ENCODE peak calls at places on chromosome 21, in six cellular contexts. One of them, this sample, is unnamed. For H3K4me1, the result is how much of the 10 kb centered on the place peaks cover.

GRCh38 chr21:31845151-31845550 is 27.7 kb upstream of the HUNK start:
- DNase-seq in adrenal gland: no peak
- DNase-seq in CD8-positive, alpha-beta memory T cell: no peak
- DNase-seq in effector memory CD4-positive, alpha-beta T cell: no peak
- DNase-seq in cardiac muscle cell: no peak
- DNase-seq in heart left ventricle: no peak
- DNase-seq in this sample: no peak

GRCh38 chr21:29443398-29444010 is 144.8 kb downstream of the BACH1 start:
- DNase-seq in heart left ventricle: no peak
- DNase-seq in cardiac muscle cell: no peak
- DNase-seq in effector memory CD4-positive, alpha-beta T cell: no peak
- DNase-seq in CD8-positive, alpha-beta memory T cell: no peak
- DNase-seq in adrenal gland: no peak
- DNase-seq in this sample: no peak

GRCh38 chr21:28554660-28555475 is 437.8 kb downstream of the LTN1 start:
- DNase-seq in cardiac muscle cell: no peak
- DNase-seq in effector memory CD4-positive, alpha-beta T cell: no peak
- DNase-seq in heart left ventricle: no peak
- DNase-seq in CD8-positive, alpha-beta memory T cell: no peak
- DNase-seq in adrenal gland: no peak
- DNase-seq in this sample: no peak

GRCh38 chr21:32423320-32423719 is 10.8 kb downstream of the EVA1C start:
- DNase-seq in heart left ventricle: no peak
- DNase-seq in effector memory CD4-positive, alpha-beta T cell: no peak
- DNase-seq in adrenal gland: no peak
- DNase-seq in cardiac muscle cell: no peak
- DNase-seq in CD8-positive, alpha-beta memory T cell: no peak
- DNase-seq in this sample: no peak

GRCh38 chr21:33760641-33761103 is 118.4 kb downstream of the ITSN1 start:
- DNase-seq in cardiac muscle cell: no peak
- DNase-seq in CD8-positive, alpha-beta memory T cell: no peak
- DNase-seq in adrenal gland: no peak
- DNase-seq in heart left ventricle: no peak
- DNase-seq in effector memory CD4-positive, alpha-beta T cell: no peak
- DNase-seq in this sample: no peak

GRCh38 chr21:15279484-15279883 is 214.7 kb upstream of the NRIP1 start:
- DNase-seq in adrenal gland: no peak
- DNase-seq in cardiac muscle cell: no peak
- DNase-seq in heart left ventricle: no peak
- DNase-seq in effector memory CD4-positive, alpha-beta T cell: no peak
- DNase-seq in CD8-positive, alpha-beta memory T cell: no peak
- DNase-seq in this sample: no peak

GRCh38 chr21:16419188-16419874 is 689.5 kb downstream of the USP25 start:
- DNase-seq in CD8-positive, alpha-beta memory T cell: no peak
- DNase-seq in cardiac muscle cell: peak
- DNase-seq in effector memory CD4-positive, alpha-beta T cell: no peak
- DNase-seq in adrenal gland: peak
- DNase-seq in heart left ventricle: peak
- DNase-seq in this sample: no peak

GRCh38 chr21:36504067-36505058 is 24.4 kb upstream of the CLDN14 start:
- DNase-seq in CD8-positive, alpha-beta memory T cell: peak
- DNase-seq in adrenal gland: no peak
- DNase-seq in cardiac muscle cell: peak
- DNase-seq in heart left ventricle: no peak
- DNase-seq in effector memory CD4-positive, alpha-beta T cell: no peak
- DNase-seq in this sample: peak

GRCh38 chr21:36555199-36555598 is 75.3 kb upstream of the CLDN14 start:
- DNase-seq in adrenal gland: no peak
- DNase-seq in effector memory CD4-positive, alpha-beta T cell: no peak
- DNase-seq in cardiac muscle cell: no peak
- DNase-seq in heart left ventricle: no peak
- DNase-seq in CD8-positive, alpha-beta memory T cell: no peak
- DNase-seq in this sample: no peak

GRCh38 chr21:14533555-14534400 is 12.3 kb downstream of the SAMSN1 start:
- DNase-seq in CD8-positive, alpha-beta memory T cell: peak
- DNase-seq in adrenal gland: no peak
- DNase-seq in heart left ventricle: no peak
- DNase-seq in cardiac muscle cell: no peak
- DNase-seq in effector memory CD4-positive, alpha-beta T cell: peak
- DNase-seq in this sample: no peak

GRCh38 chr21:38979271-38980196 is 173.8 kb downstream of the ETS2 start:
- DNase-seq in CD8-positive, alpha-beta memory T cell: no peak
- DNase-seq in effector memory CD4-positive, alpha-beta T cell: no peak
- DNase-seq in heart left ventricle: no peak
- DNase-seq in cardiac muscle cell: no peak
- DNase-seq in adrenal gland: no peak
- DNase-seq in this sample: no peak

DNA sequence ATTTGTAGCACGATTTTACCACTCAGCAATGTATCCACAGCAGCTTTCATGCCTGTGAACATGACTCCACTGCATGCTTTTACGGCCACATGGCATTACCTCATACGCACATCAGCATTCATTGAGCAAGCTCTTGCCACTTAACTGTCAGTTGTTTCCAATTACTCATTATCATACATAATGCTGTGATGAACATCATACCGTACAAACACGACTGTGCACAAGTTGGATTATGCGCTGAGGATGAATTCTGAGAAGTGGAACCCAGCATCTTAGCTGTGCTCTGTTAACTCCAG is 9.6 kb downstream of the UMODL1 start:
- DNase-seq in heart left ventricle: no peak
- DNase-seq in CD8-positive, alpha-beta memory T cell: no peak
- DNase-seq in adrenal gland: no peak
- DNase-seq in effector memory CD4-positive, alpha-beta T cell: no peak
- DNase-seq in cardiac muscle cell: no peak
- DNase-seq in this sample: no peak
- H3K4me3 ChIP-seq in heart left ventricle: no peak
- H3K4me3 ChIP-seq in CD8-positive, alpha-beta memory T cell: no peak
- H3K4me3 ChIP-seq in adrenal gland: no peak
- H3K4me3 ChIP-seq in effector memory CD4-positive, alpha-beta T cell: no peak
- H3K4me3 ChIP-seq in cardiac muscle cell: no peak
- H3K4me3 ChIP-seq in this sample: no peak

GRCh38 chr21:41703857-41704501 is 62.9 kb downstream of the RIPK4 start:
- DNase-seq in adrenal gland: no peak
- DNase-seq in heart left ventricle: no peak
- DNase-seq in effector memory CD4-positive, alpha-beta T cell: no peak
- DNase-seq in CD8-positive, alpha-beta memory T cell: no peak
- DNase-seq in cardiac muscle cell: no peak
- DNase-seq in this sample: no peak
- H3K4me1 ChIP-seq in adrenal gland: under half
- H3K4me1 ChIP-seq in heart left ventricle: under half
- H3K4me1 ChIP-seq in effector memory CD4-positive, alpha-beta T cell: under half
- H3K4me1 ChIP-seq in CD8-positive, alpha-beta memory T cell: under half
- H3K4me1 ChIP-seq in cardiac muscle cell: under half
- H3K4me1 ChIP-seq in this sample: under half

DNA sequence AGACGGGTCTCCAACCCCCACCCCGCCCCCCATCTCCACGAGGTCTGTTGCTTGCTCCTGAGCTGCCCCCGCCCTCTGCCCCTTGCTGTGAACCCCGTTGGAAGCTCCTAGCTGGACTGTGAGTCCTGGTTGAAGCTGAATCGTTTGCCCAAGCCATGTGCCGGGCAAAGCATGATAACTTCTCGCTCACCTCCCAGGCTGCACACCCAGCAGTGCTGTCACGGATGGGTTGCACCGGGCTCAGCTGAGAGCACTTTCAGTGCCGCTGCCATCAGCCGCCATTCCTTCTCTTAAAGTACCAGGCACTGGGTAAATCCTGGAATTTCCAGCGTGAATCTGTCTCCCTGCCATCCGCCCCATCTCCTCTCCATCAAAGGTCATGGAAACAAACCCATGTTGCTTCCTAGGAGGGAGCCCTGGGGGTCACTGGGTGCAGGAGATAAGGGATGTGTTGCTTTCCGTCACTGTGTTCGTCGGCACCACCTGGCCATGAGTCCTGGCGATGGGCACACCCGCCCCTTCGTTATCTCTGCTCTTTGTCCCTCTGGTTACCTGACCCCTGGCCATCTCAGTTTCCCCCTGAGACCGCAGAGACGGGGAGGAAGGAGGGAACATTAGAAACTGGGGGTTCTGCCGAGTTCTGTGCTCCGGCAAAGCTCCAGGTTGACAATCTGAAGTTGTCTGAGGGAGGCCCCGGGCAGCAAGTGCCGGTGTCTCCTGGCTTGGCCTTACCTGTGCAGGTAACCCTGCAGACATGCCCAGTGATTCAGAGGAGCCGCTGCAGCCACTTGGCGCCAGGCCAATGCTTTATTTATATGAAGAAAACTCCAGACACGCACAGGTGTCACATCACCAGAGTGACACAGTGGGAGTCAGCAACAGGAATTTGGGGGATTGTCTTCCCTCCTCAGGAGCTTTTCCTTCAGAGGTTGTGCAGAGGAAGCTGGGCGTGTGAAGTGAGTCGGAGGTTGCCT is 2.7 kb downstream of the PDE9A start:
- DNase-seq in cardiac muscle cell: no peak
- DNase-seq in CD8-positive, alpha-beta memory T cell: no peak
- DNase-seq in adrenal gland: no peak
- DNase-seq in effector memory CD4-positive, alpha-beta T cell: no peak
- DNase-seq in heart left ventricle: no peak
- DNase-seq in this sample: no peak
- H3K4me3 ChIP-seq in cardiac muscle cell: no peak
- H3K4me3 ChIP-seq in CD8-positive, alpha-beta memory T cell: no peak
- H3K4me3 ChIP-seq in adrenal gland: no peak
- H3K4me3 ChIP-seq in effector memory CD4-positive, alpha-beta T cell: no peak
- H3K4me3 ChIP-seq in heart left ventricle: no peak
- H3K4me3 ChIP-seq in this sample: no peak

GRCh38 chr21:26146681-26147080 is 23.9 kb downstream of the APP start:
- DNase-seq in adrenal gland: no peak
- DNase-seq in cardiac muscle cell: no peak
- DNase-seq in heart left ventricle: no peak
- DNase-seq in CD8-positive, alpha-beta memory T cell: no peak
- DNase-seq in effector memory CD4-positive, alpha-beta T cell: no peak
- DNase-seq in this sample: no peak
- H3K4me1 ChIP-seq in adrenal gland: under half
- H3K4me1 ChIP-seq in cardiac muscle cell: under half
- H3K4me1 ChIP-seq in heart left ventricle: under half
- H3K4me1 ChIP-seq in CD8-positive, alpha-beta memory T cell: under half
- H3K4me1 ChIP-seq in effector memory CD4-positive, alpha-beta T cell: under half
- H3K4me1 ChIP-seq in this sample: under half

GRCh38 chr21:34836103-34836932 is 167.5 kb downstream of the CLIC6 start:
- DNase-seq in heart left ventricle: no peak
- DNase-seq in effector memory CD4-positive, alpha-beta T cell: no peak
- DNase-seq in cardiac muscle cell: no peak
- DNase-seq in CD8-positive, alpha-beta memory T cell: no peak
- DNase-seq in adrenal gland: peak
- DNase-seq in this sample: no peak

GRCh38 chr21:34836933-34837505 is 168.2 kb downstream of the CLIC6 start:
- DNase-seq in cardiac muscle cell: no peak
- DNase-seq in heart left ventricle: no peak
- DNase-seq in effector memory CD4-positive, alpha-beta T cell: no peak
- DNase-seq in CD8-positive, alpha-beta memory T cell: no peak
- DNase-seq in adrenal gland: no peak
- DNase-seq in this sample: no peak

GRCh38 chr21:34841154-34841553 is 172.4 kb downstream of the CLIC6 start:
- DNase-seq in CD8-positive, alpha-beta memory T cell: no peak
- DNase-seq in effector memory CD4-positive, alpha-beta T cell: no peak
- DNase-seq in heart left ventricle: no peak
- DNase-seq in adrenal gland: no peak
- DNase-seq in cardiac muscle cell: no peak
- DNase-seq in this sample: no peak

GRCh38 chr21:34840693-34841092 is 171.9 kb downstream of the CLIC6 start:
- DNase-seq in heart left ventricle: no peak
- DNase-seq in effector memory CD4-positive, alpha-beta T cell: no peak
- DNase-seq in cardiac muscle cell: no peak
- DNase-seq in CD8-positive, alpha-beta memory T cell: no peak
- DNase-seq in adrenal gland: no peak
- DNase-seq in this sample: no peak

GRCh38 chr21:34839070-34839820 is 170.5 kb downstream of the CLIC6 start:
- DNase-seq in adrenal gland: no peak
- DNase-seq in heart left ventricle: no peak
- DNase-seq in cardiac muscle cell: no peak
- DNase-seq in effector memory CD4-positive, alpha-beta T cell: no peak
- DNase-seq in CD8-positive, alpha-beta memory T cell: no peak
- DNase-seq in this sample: no peak
- H3K4me3 ChIP-seq in adrenal gland: no peak
- H3K4me3 ChIP-seq in heart left ventricle: no peak
- H3K4me3 ChIP-seq in cardiac muscle cell: no peak
- H3K4me3 ChIP-seq in effector memory CD4-positive, alpha-beta T cell: no peak
- H3K4me3 ChIP-seq in CD8-positive, alpha-beta memory T cell: no peak
- H3K4me3 ChIP-seq in this sample: no peak

DNA sequence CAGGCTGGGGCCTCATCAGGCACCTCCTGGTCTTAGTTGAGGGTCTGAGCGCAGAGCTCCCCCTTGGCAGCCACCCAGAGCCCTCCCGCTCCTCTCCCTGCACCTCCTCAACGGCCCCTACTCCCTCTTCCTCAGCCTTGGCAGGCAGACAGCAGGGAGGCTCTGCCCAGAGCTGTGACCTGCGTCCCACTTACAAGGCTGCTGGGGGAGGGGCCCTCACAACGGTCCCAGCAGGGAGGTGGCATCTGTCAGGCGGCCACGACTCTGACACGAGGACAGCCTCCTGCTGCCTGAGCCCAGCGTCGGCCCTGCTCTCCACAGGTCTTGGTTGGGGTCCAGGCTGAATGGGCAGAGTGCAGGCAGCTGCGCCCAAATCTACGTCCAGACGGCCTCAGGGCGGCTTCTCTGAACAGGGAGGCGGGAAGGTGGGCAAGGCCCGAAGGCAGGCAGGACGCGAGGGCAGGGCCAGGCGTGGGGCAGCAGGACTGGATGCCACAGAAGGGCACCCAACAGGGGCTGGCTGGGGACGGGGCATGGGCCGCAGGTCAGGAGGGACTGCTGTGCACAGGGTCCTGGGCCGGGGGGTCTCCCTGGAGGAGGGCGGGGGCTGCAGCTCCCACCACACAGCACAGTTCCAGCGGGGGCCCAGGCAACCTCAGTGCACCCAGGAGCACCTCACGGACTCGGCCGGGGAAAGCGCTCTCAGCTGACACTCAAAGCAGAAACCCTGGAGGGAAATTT is 7.5 kb downstream of the SLC19A1 start:
- DNase-seq in effector memory CD4-positive, alpha-beta T cell: no peak
- DNase-seq in adrenal gland: peak
- DNase-seq in heart left ventricle: peak
- DNase-seq in CD8-positive, alpha-beta memory T cell: no peak
- DNase-seq in cardiac muscle cell: peak
- DNase-seq in this sample: no peak
- H3K4me1 ChIP-seq in effector memory CD4-positive, alpha-beta T cell: under half
- H3K4me1 ChIP-seq in adrenal gland: under half
- H3K4me1 ChIP-seq in heart left ventricle: under half
- H3K4me1 ChIP-seq in CD8-positive, alpha-beta memory T cell: under half
- H3K4me1 ChIP-seq in cardiac muscle cell: under half
- H3K4me1 ChIP-seq in this sample: under half

GRCh38 chr21:43361127-43361492 is 65.8 kb downstream of the SIK1 start:
- DNase-seq in cardiac muscle cell: no peak
- DNase-seq in heart left ventricle: peak
- DNase-seq in adrenal gland: no peak
- DNase-seq in effector memory CD4-positive, alpha-beta T cell: no peak
- DNase-seq in CD8-positive, alpha-beta memory T cell: no peak
- DNase-seq in this sample: peak
- H3K4me3 ChIP-seq in cardiac muscle cell: no peak
- H3K4me3 ChIP-seq in heart left ventricle: no peak
- H3K4me3 ChIP-seq in adrenal gland: no peak
- H3K4me3 ChIP-seq in effector memory CD4-positive, alpha-beta T cell: no peak
- H3K4me3 ChIP-seq in CD8-positive, alpha-beta memory T cell: no peak
- H3K4me3 ChIP-seq in this sample: peak

This sample was measured in Karpas-422.